ENCODE peak calls at places on chromosomes 13 and 19, in five cellular contexts. U is esophagus squamous epithelium, C is tibial nerve, O is sigmoid colon, I is breast epithelium. X is an unnamed sample.

GRCh38 chr13:21663197-21663596 is 7.7 kb upstream of the FGF9 start:
- DNase-seq in I (no peak), O (no peak), U (no peak), C (no peak), X (no peak)

GRCh38 chr13:45143346-45143751 is 23.0 kb downstream of the GTF2F2 start:
- DNase-seq in O (no peak), U (no peak), I (no peak), C (no peak), X (no peak)

GRCh38 chr13:30738946-30739528 is 3.7 kb downstream of the ALOX5AP start:
- DNase-seq in U (no peak), I (no peak), O (no peak), C (no peak), X (no peak)

GRCh38 chr13:26600345-26600761 is 42.9 kb downstream of the WASF3 start:
- DNase-seq in C (no peak), U (no peak), I (no peak), O (peak; percentile 75), X (peak; percentile 15)

GRCh38 chr19:50414850-50415660 is 3.7 kb upstream of the SPIB start:
- DNase-seq in O (peak; percentile 86), U (no peak), I (no peak), C (peak; percentile 54), X (peak; percentile 73)

GRCh38 chr19:39167461-39168257 is 29.1 kb upstream of the NCCRP1 start:
- DNase-seq in U (no peak), I (peak; percentile 89), O (no peak), C (no peak), X (no peak)

GRCh38 chr19:49680473-49681351 is 3.6 kb downstream of the PRMT1 start:
- DNase-seq in I (peak; percentile 91), C (peak; percentile 79), O (peak; percentile 94), U (no peak), X (peak; percentile 94)

GRCh38 chr13:41465215-41465907 is 8.0 kb downstream of the RGCC start:
- DNase-seq in I (no peak), O (no peak), U (peak; percentile 24), C (no peak), X (no peak)

GRCh38 chr13:31035162-31035951 is 102.9 kb downstream of the TEX26 start:
- DNase-seq in U (no peak), C (no peak), I (no peak), O (no peak), X (peak; percentile 50)

GRCh38 chr19:7534531-7534980 is 961 bp upstream of the PNPLA6 start:
- DNase-seq in C (no peak), U (no peak), O (peak; percentile 92), I (no peak), X (peak; percentile 71)

GRCh38 chr19:41848666-41849065 is 3.8 kb downstream of the DMRTC2 start:
- DNase-seq in O (no peak), C (no peak), I (no peak), U (no peak), X (no peak)

GRCh38 chr13:75145926-75146325 is 336.0 kb downstream of the TBC1D4 start:
- DNase-seq in I (no peak), O (no peak), U (no peak), C (no peak), X (no peak)

GRCh38 chr13:94248454-94249233 is 230.8 kb downstream of the DCT start:
- DNase-seq in C (no peak), O (no peak), U (no peak), I (no peak), X (no peak)

GRCh38 chr13:30676672-30677071 is 58.7 kb upstream of the ALOX5AP start:
- DNase-seq in I (no peak), C (no peak), O (no peak), U (no peak), X (no peak)

GRCh38 chr13:20142019-20142926 is 18.6 kb downstream of the GJA3 start:
- DNase-seq in C (no peak), U (no peak), O (no peak), I (no peak), X (no peak)

GRCh38 chr19:21451187-21451586 is 54.2 kb upstream of the ZNF429 start:
- DNase-seq in O (no peak), I (no peak), C (no peak), U (no peak), X (no peak)
- H3K9me3 ChIP-seq in O (no peaks in the 10 kb centered on the region), I (peaks cover 22% of the 10 kb centered on the region), C (no peaks in the 10 kb centered on the region), U (peaks cover 7% of the 10 kb centered on the region), X (no peaks in the 10 kb centered on the region)

DNA sequence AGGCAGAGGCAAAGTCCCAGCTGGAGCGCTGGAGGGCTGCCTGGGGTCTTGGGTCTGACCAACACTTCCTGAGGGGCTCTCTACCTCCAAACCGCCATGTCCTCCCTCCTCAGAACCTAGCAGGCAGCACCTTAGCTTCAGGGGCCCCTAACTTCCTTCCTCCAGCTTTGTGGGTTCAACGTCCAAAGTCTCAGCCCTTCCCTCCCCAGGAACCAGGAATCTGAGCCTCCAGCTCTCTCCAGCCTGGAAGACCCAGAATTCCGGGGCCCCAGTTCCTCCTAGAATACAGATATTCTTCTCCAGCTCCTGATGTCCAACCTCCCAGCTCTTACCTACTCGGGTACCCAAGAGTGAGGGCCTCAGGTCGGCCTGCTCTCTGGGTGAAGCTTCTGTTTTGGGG is 3.7 kb downstream of the TMEM150B start:
- DNase-seq in C (no peak), O (no peak), U (no peak), I (no peak), X (no peak)
- TF ChIP-seq POLR2A in C (no peak), O (no peak), U (no peak), I (no peak), X (no peak)

DNA sequence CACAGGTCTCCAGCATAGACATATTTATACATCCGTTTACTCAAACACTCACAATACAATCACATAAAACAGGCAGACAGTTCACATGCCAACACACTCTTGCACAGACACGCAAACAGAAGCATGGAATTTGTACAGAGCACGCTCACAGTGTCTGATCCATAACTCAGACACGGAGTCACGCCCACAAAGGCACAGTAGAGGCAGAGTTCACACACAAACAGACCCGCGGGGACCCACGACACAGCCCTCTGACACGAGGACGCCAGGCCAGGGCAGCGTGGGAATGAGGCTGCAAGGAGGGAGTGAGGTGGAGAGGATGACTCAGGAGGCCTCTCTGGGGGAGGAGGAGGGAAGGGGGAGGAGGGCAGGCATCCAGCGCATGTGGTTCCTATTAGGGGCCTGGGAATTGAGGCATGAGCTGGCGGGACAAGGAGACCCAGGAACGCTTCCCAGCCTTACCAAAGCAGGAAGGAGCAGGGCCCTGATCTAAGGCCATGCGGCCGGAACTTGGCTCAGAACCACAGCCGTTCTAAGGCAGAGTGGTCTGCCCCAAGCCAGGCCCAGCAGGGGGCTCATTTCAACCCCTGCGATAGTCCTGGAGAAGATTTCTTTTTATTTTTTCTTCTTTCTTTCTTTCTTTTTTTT is 9.1 kb upstream of the OLFM2 start:
- DNase-seq in C (peak; percentile 78), U (no peak), O (peak; percentile 98), I (peak; percentile 67), X (peak; percentile 98)
- H3K9me3 ChIP-seq in C (no peaks in the 10 kb centered on the region), U (peaks cover 8% of the 10 kb centered on the region), O (no peaks in the 10 kb centered on the region), I (peaks cover 7% of the 10 kb centered on the region), X (no peaks in the 10 kb centered on the region)

GRCh38 chr19:4976412-4977298 is 7.7 kb downstream of the KDM4B start:
- DNase-seq in O (peak; percentile 98), I (peak; percentile 74), C (peak; percentile 74), U (peak; percentile 38), X (peak; percentile 88)
- TF ChIP-seq POLR2A in O (no peak), I (no peak), C (peak; percentile 42), U (no peak), X (peak; percentile 37)

GRCh38 chr19:57947419-57948134 is at the start of gene ZNF256:
- DNase-seq in I (peak; percentile 97), O (peak; percentile 97), U (peak; percentile 60), C (peak; percentile 74), X (peak; percentile 84)
- H3K9me3 ChIP-seq in I (peaks cover 46% of the 10 kb centered on the region), O (peaks cover 6% of the 10 kb centered on the region), U (peaks cover 23% of the 10 kb centered on the region), C (peaks cover 5% of the 10 kb centered on the region), X (peaks cover 4% of the 10 kb centered on the region)

GRCh38 chr19:46350029-46350757 is 3.3 kb downstream of the PPP5C start:
- DNase-seq in U (no peak), O (no peak), I (no peak), C (no peak), X (no peak)

GRCh38 chr19:46349311-46349993 is 2.6 kb downstream of the PPP5C start:
- DNase-seq in O (no peak), C (no peak), I (no peak), U (no peak), X (no peak)

GRCh38 chr19:46351241-46352041 is 4.6 kb downstream of the PPP5C start:
- DNase-seq in O (peak; percentile 79), U (no peak), C (no peak), I (no peak), X (peak; percentile 48)

GRCh38 chr19:46347985-46348384 is 1.1 kb downstream of the PPP5C start:
- DNase-seq in O (no peak), U (no peak), C (no peak), I (no peak), X (no peak)

GRCh38 chr19:46350758-46351159 is 3.9 kb downstream of the PPP5C start:
- DNase-seq in I (no peak), C (no peak), O (no peak), U (no peak), X (no peak)
- TF ChIP-seq POLR2A in I (no peak), C (no peak), O (no peak), U (no peak), X (no peak)

GRCh38 chr13:47955836-47956235 is 45.2 kb downstream of the SUCLA2 start:
- DNase-seq in O (no peak), I (no peak), C (no peak), U (no peak), X (no peak)

GRCh38 chr13:47962237-47962636 is 38.8 kb downstream of the SUCLA2 start:
- DNase-seq in C (no peak), U (no peak), O (no peak), I (no peak), X (no peak)

GRCh38 chr13:47959468-47960088 is 41.5 kb downstream of the SUCLA2 start:
- DNase-seq in I (no peak), C (no peak), O (no peak), U (no peak), X (no peak)

GRCh38 chr13:47957073-47957472 is 44.0 kb downstream of the SUCLA2 start:
- DNase-seq in I (no peak), U (no peak), O (no peak), C (no peak), X (no peak)
- H3K9me3 ChIP-seq in I (peaks cover 12% of the 10 kb centered on the region), U (peaks cover 3% of the 10 kb centered on the region), O (no peaks in the 10 kb centered on the region), C (no peaks in the 10 kb centered on the region), X (no peaks in the 10 kb centered on the region)

GRCh38 chr19:55223291-55224037 is 5.1 kb downstream of the TMEM86B start:
- DNase-seq in C (no peak), U (no peak), O (no peak), I (no peak), X (no peak)
- TF ChIP-seq POLR2A in C (no peak), U (no peak), O (no peak), I (no peak), X (no peak)

DNA sequence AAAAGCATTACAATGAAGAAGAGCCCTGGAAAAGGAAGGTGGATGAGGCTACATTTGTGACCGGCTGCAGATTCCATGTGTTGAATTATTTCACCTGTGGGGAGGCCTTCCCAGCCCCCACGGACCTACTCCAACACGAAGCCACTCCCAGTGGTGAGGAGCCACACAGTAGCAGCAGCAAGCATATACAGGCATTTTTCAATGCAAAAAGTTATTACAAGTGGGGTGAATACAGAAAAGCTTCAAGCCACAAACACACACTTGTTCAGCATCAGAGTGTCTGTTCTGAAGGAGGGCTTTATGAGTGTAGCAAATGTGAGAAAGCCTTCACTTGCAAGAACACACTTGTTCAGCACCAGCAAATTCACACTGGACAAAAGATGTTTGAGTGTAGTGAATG is 5.0 kb downstream of the ZNF551 start:
- DNase-seq in I (no peak), U (no peak), O (peak; percentile 12), C (no peak), X (no peak)
- H3K9me3 ChIP-seq in I (peaks cover 89% of the 10 kb centered on the region), U (peaks cover 82% of the 10 kb centered on the region), O (peaks cover 42% of the 10 kb centered on the region), C (peaks cover 19% of the 10 kb centered on the region), X (peaks cover 5% of the 10 kb centered on the region)